ENCODE peak calls at places on chromosomes 2 and 18, in eight cellular contexts. W is fibroblast of mammary gland, J is lower leg skin, C is tibial nerve, E is AG04450, Q is GM23338, N is pancreas, Y is fibroblast of lung. T is an unnamed sample.

GRCh38 chr2:197286805-197287595 is 23.6 kb downstream of the ANKRD44 start:
- DNase-seq in W (peak), E (peak), N (peak), C (peak), Y (peak), Q (no peak), J (no peak), T (peak)

GRCh38 chr18:31446854-31447253 is 687 bp upstream of the DSG3 start:
- DNase-seq in Q (no peak), J (no peak), C (no peak), N (no peak), Y (peak), W (no peak), E (no peak), T (no peak)

GRCh38 chr2:39378968-39379367 is 58.1 kb downstream of the MAP4K3 start:
- DNase-seq in W (no peak), E (no peak), C (no peak), J (no peak), N (no peak), Y (peak), Q (no peak), T (no peak)

GRCh38 chr2:39948016-39948719 is 169.1 kb upstream of the THUMPD2 start:
- DNase-seq in E (no peak), W (peak), C (no peak), Q (no peak), J (no peak), N (no peak), Y (peak), T (peak)

GRCh38 chr2:144124882-144125281 is 395.0 kb downstream of the ZEB2 start:
- DNase-seq in N (no peak), Q (no peak), E (no peak), J (no peak), C (no peak), W (no peak), Y (no peak), T (no peak)

GRCh38 chr2:25187729-25188350 is 19.5 kb upstream of the POMC start:
- DNase-seq in Y (no peak), N (no peak), Q (no peak), J (no peak), E (no peak), C (no peak), W (no peak), T (no peak)

GRCh38 chr2:10028988-10029874 is 14.1 kb upstream of the KLF11 start:
- DNase-seq in J (peak), N (no peak), Q (peak), Y (no peak), E (no peak), C (no peak), W (no peak), T (no peak)

GRCh38 chr2:215361876-215362561 is 50.2 kb downstream of the ATIC start:
- DNase-seq in Q (no peak), C (no peak), Y (peak), W (peak), J (no peak), E (no peak), N (no peak), T (no peak)

GRCh38 chr2:147045113-147045512 is 799.7 kb upstream of the ACVR2A start:
- DNase-seq in C (peak), W (peak), E (no peak), Q (peak), N (peak), J (no peak), Y (peak), T (no peak)

GRCh38 chr18:58004317-58004716 is 39.7 kb upstream of the NEDD4L start:
- DNase-seq in Y (peak), W (peak), Q (no peak), N (no peak), J (no peak), C (no peak), E (peak), T (peak)

GRCh38 chr2:42136832-42137821 is 32.0 kb upstream of the EML4 start:
- DNase-seq in N (no peak), C (no peak), W (peak), E (no peak), J (no peak), Q (no peak), Y (peak), T (no peak)

GRCh38 chr2:74581463-74581862 is 26.9 kb downstream of the DOK1 start:
- DNase-seq in Y (no peak), J (no peak), E (no peak), C (no peak), N (no peak), W (no peak), Q (no peak), T (no peak)

GRCh38 chr2:152811916-152812315 is 93.5 kb downstream of the ARL6IP6 start:
- DNase-seq in E (no peak), W (no peak), Q (no peak), J (no peak), C (no peak), N (no peak), Y (no peak), T (no peak)

GRCh38 chr2:227477291-227477690 is 5.3 kb downstream of the AGFG1 start:
- DNase-seq in W (no peak), E (no peak), N (no peak), C (no peak), J (no peak), Y (no peak), Q (no peak), T (no peak)

GRCh38 chr18:44564922-44565321 is 115.8 kb upstream of the SETBP1 start:
- DNase-seq in E (no peak), Y (peak), Q (peak), W (peak), N (no peak), C (no peak), J (no peak), T (peak)

GRCh38 chr2:205675861-205676516 is 6.3 kb upstream of the NRP2 start:
- DNase-seq in Q (peak), E (no peak), C (no peak), Y (peak), J (no peak), N (no peak), W (peak), T (no peak)

GRCh38 chr2:241559489-241560180 is 1.1 kb downstream of the BOK start:
- DNase-seq in Q (peak), N (peak), Y (peak), W (peak), E (no peak), J (no peak), C (no peak), T (no peak)

GRCh38 chr2:164538250-164538866 is 82.9 kb downstream of the GRB14 start:
- DNase-seq in W (peak), J (no peak), N (no peak), Q (peak), C (no peak), E (no peak), Y (peak), T (peak)

GRCh38 chr2:212364586-212364985 is 174.0 kb downstream of the ERBB4 start:
- DNase-seq in C (no peak), Q (peak), J (no peak), N (no peak), W (no peak), Y (peak), E (no peak), T (no peak)

GRCh38 chr2:223247136-223247535 is 195.1 kb downstream of the KCNE4 start:
- DNase-seq in N (no peak), J (no peak), C (no peak), E (no peak), Q (peak), Y (peak), W (peak), T (no peak)

GRCh38 chr2:212299943-212300342 is 238.7 kb downstream of the ERBB4 start:
- DNase-seq in Y (no peak), C (no peak), J (no peak), Q (no peak), W (no peak), E (no peak), N (no peak), T (no peak)

GRCh38 chr2:145677371-145677770 is 1157.5 kb upstream of the ZEB2 start:
- DNase-seq in Q (no peak), Y (no peak), C (no peak), N (no peak), W (no peak), E (no peak), J (no peak), T (no peak)

GRCh38 chr18:35889677-35890076 is 82.8 kb upstream of the RMP24 start:
- DNase-seq in N (no peak), E (no peak), W (no peak), C (no peak), Y (no peak), Q (no peak), J (no peak), T (no peak)

GRCh38 chr2:222835142-222835822 is 25.6 kb upstream of the ACSL3 start:
- DNase-seq in W (no peak), C (no peak), Y (no peak), N (no peak), E (no peak), Q (no peak), J (no peak), T (no peak)

GRCh38 chr2:109166811-109167210 is 37.8 kb downstream of the SH3RF3 start:
- DNase-seq in Y (no peak), N (no peak), Q (no peak), C (no peak), E (no peak), W (peak), J (peak), T (peak)

GRCh38 chr2:27965841-27966240 is 75.3 kb downstream of the BABAM2 start:
- DNase-seq in N (no peak), W (no peak), Q (no peak), C (no peak), J (no peak), E (no peak), Y (no peak), T (no peak)

GRCh38 chr2:33015421-33016142 is 68.8 kb downstream of the LTBP1 start:
- DNase-seq in E (peak), J (no peak), C (no peak), Y (peak), W (peak), N (peak), Q (no peak), T (peak)

GRCh38 chr2:88854528-88854927 is 163.1 kb downstream of the RPIA start:
- DNase-seq in Q (no peak), C (no peak), Y (no peak), W (no peak), N (no peak), J (no peak), E (no peak), T (no peak)
- H3K4me3 ChIP-seq in Q (no peak), C (no peak), Y (no peak), W (no peak), N (no peak), J (no peak), E (no peak), T (no peak)

GRCh38 chr2:219177594-219178376 is at the start of gene RETREG2:
- DNase-seq in Q (peak), N (peak), C (peak), E (peak), W (peak), J (peak), Y (peak), T (peak)
- TF ChIP-seq CTCF in Q (peak), N (no peak), C (peak), E (peak), W (no peak), J (no peak), Y (peak), T (peak)

GRCh38 chr18:6362559-6363129 is 52.1 kb downstream of the L3MBTL4 start:
- DNase-seq in Y (no peak), E (no peak), J (no peak), C (no peak), N (no peak), W (no peak), Q (no peak), T (no peak)
- H3K4me3 ChIP-seq in Y (no peak), E (no peak), J (no peak), C (no peak), N (no peak), W (no peak), Q (no peak), T (no peak)

GRCh38 chr2:37013315-37013641 is 46.9 kb upstream of the STRN start:
- DNase-seq in W (no peak), N (no peak), C (no peak), Y (no peak), J (no peak), E (no peak), Q (no peak), T (no peak)

GRCh38 chr2:37005118-37005868 is 39.0 kb upstream of the STRN start:
- DNase-seq in Y (no peak), E (no peak), N (no peak), W (peak), Q (peak), C (no peak), J (no peak), T (no peak)

DNA sequence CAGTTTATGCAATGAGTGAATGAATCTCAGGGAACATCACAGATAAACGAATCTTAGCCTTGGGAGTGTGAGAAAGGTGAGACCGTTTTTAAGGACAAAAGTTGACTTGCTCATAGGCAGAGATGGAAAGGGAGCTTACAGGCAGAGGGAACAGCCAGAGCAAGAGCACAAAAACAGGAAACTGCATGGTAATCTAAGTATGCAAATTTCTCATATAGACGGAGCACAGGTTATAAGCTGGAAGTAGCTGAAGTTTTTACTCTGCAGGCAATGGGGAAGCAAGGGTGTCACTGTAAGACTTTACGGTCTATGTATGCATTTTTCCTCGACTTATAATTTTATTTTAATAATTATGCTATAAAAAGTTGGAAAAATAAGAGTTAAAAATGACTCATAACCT is 44.8 kb upstream of the STRN start:
- DNase-seq in N (no peak), Q (peak), C (no peak), E (no peak), J (no peak), W (no peak), Y (no peak), T (no peak)
- TF ChIP-seq CTCF in N (no peak), Q (no peak), C (no peak), E (no peak), J (no peak), W (no peak), Y (no peak), T (no peak)

GRCh38 chr2:60356346-60356745 is 197.1 kb downstream of the BCL11A start:
- DNase-seq in J (no peak), W (no peak), Y (no peak), Q (no peak), C (no peak), N (no peak), E (no peak), T (no peak)
- H3K4me3 ChIP-seq in J (no peak), W (no peak), Y (no peak), Q (no peak), C (no peak), N (no peak), E (no peak), T (no peak)

DNA sequence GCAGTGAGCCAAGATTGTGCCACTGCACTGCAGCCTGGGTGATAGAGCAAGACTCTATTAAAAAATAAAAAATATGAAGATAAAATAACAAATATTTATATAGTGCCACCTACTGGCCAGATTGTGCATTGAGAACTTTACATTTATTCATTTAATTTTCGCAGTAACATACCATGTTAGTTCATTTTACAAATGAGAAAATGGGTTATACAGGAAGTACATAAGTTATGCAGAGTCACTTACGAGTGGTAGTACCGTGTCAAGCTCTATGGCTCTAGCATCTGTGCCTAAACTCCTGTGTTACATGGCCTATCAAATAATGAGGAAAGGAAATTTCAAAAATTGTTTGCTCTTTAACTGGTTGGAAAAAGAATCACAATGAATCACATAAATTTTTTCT is 27.9 kb downstream of the RIF1 start:
- DNase-seq in Y (peak), W (peak), C (no peak), J (no peak), E (no peak), N (no peak), Q (peak), T (no peak)
- TF ChIP-seq CTCF in Y (peak), W (peak), C (peak), J (no peak), E (peak), N (peak), Q (no peak), T (peak)